ENCODE peak calls at places on chromosomes 13 and 19, in six cellular contexts. C is heart left ventricle, B is A549, W is ovary, V is breast epithelium, R is vagina. Q is an unnamed sample.

GRCh38 chr19:47607564-47608073 is 1.3 kb upstream of the BICRA start:
- DNase-seq in C (no peak), W (no peak), R (no peak), B (no peak), V (no peak), Q (no peak)

GRCh38 chr13:51862965-51863364 is 1.2 kb downstream of the CCDC70 start:
- DNase-seq in C (no peak), W (no peak), V (no peak), B (no peak), R (no peak), Q (no peak)

GRCh38 chr13:73657821-73658540 is 476.2 kb downstream of the KLF12 start:
- DNase-seq in C (peak), R (no peak), B (no peak), W (no peak), V (no peak), Q (peak)

GRCh38 chr13:99287544-99287943 is 19.7 kb downstream of the GPR183 start:
- DNase-seq in W (no peak), V (no peak), C (no peak), R (no peak), B (no peak), Q (no peak)

GRCh38 chr13:106246817-106247216 is 288.6 kb downstream of the EFNB2 start:
- DNase-seq in B (no peak), C (no peak), W (no peak), R (no peak), V (no peak), Q (no peak)

GRCh38 chr19:18790566-18791314 is at the start of gene COMP:
- DNase-seq in C (no peak), B (no peak), W (no peak), R (no peak), V (no peak), Q (no peak)

GRCh38 chr13:32381539-32381938 is 46.4 kb downstream of the N4BP2L1 start:
- DNase-seq in B (peak), W (no peak), C (no peak), R (no peak), V (no peak), Q (peak)

GRCh38 chr13:70623260-70623659 is 515.0 kb upstream of the KLHL1 start:
- DNase-seq in R (no peak), V (no peak), B (no peak), C (no peak), W (no peak), Q (no peak)

GRCh38 chr13:27868639-27869435 is 51.0 kb upstream of the PDX1 start:
- DNase-seq in V (no peak), R (no peak), B (peak), C (no peak), W (no peak), Q (peak)

DNA sequence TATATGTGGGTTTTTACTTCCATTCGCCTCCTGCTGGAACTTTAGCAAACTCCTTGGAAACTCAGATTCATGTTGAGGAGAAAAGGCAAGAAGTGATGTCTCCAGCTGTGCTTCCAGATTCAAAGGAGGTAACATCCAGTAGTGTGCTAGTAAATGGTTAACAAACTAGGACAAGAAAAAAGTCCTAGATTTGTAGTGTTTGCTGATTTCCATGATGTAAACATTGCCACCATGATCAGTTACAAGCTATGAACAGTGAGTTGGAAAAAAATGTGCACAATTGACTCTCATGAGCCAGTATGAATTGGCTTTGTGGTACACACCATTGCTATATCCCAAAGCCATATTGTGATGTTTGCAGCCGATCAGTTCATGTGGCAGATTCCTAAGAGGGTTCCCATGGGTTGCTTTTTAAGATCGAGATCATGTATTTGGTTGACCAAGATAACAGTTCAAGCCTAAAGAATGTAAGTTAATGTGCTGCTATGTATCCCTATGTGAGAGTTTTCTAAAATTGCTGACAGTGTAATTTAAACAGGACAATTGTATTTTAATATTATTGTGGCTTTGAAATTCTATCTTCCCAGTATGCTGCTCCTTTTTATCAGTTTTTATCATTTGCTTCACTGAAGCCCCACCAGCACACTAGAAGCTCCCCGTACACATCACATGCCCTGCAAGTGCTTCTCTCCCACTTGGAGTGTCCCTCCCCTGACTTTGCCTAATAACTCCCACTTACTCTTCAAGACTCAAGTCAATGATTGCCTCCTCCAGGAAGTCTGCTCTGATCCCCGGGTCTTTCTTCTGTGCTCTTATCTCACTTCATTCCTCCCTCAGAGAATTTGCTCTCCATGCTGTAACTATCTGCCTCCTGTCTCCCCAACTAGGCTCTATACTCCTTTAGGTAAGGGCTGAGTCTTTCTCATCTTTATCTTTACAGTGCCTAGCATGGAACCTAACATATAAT is 148.3 kb downstream of the RGCC start:
- DNase-seq in V (no peak), R (no peak), W (no peak), B (no peak), C (no peak), Q (no peak)
- TF ChIP-seq CTCF in V (no peak), R (no peak), W (no peak), B (no peak), C (no peak), Q (no peak)

GRCh38 chr13:21445759-21446158 is 13.3 kb downstream of the ZDHHC20 start:
- DNase-seq in W (no peak), V (no peak), R (no peak), B (no peak), C (no peak), Q (no peak)

DNA sequence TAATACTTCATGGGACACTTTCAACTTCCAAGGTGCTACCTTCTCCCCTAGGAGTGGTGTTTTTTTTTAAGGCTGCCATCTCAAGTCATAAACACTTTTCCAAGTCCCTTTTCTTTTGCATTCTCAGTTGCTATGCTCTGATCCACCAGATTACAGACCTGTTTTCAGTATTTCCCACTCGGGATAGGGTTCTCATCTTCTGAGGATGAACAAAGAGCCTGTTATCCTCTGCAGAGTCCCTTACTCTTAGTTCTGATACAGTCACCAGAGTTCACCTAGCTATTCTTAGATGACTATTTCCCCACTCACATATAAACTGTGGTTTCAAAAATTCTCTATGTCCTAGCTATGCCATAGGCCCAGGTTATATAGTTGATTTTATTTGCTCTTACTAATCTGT is 15.9 kb downstream of the ZDHHC20 start:
- DNase-seq in R (no peak), C (no peak), V (no peak), B (no peak), W (no peak), Q (no peak)
- TF ChIP-seq POLR2A in R (no peak), C (no peak), V (no peak), B (no peak), W (no peak), Q (no peak)

GRCh38 chr13:110719036-110719710 is 5.7 kb downstream of the ING1 start:
- DNase-seq in C (no peak), B (no peak), V (no peak), W (peak), R (no peak), Q (no peak)
- H3K4me3 ChIP-seq in C (no peak), B (no peak), V (no peak), W (no peak), R (no peak), Q (no peak)

DNA sequence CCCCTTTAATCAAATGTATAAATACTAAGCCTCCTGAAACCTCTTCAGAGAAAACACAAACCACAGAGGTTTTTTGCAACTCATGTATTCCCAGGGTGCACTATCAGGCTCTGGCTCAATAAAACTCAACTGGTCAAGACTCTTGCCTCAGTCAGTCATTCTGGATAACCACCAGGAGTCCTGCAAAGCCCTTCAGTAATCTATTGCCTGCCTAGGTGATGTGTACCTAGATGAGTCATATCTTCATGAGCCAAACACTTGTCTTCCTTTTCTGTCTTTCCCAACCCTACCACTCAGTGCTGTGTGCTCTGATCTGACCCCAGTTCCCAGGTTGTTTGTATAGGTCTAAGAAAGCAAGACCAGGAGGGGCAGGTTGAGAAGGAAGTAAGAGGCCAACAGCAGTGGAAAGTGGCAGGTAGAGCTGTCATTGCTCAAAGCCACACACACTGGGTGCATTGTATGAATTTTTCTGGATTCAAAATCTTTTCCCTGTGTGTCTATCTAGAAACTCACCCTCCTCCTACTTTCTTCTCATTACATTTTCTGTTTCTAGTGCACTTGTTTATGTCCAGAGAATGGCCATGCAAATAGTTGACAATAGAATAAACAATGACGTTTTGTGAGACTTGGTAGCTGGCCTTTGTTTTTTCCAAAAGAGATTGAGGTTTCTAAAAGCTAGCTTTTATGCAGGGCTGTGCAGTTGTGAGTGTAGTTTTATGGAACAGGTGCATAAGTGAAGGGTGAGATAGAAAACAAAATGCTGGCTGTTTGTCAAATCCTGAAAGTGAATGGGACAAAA is 48.1 kb downstream of the PSG1 start:
- DNase-seq in C (no peak), R (no peak), B (peak), V (no peak), W (no peak), Q (no peak)
- TF ChIP-seq CTCF in C (no peak), R (no peak), B (peak), V (no peak), W (no peak), Q (no peak)

GRCh38 chr13:102773441-102774209 is at the start of gene TEX30:
- DNase-seq in C (peak), V (peak), R (no peak), W (peak), B (peak), Q (peak)
- TF ChIP-seq POLR2A in C (no peak), V (peak), R (peak), W (no peak), B (peak), Q (peak)

Q was measured in body of pancreas.